ENCODE peak calls at places on chromosome 21, in five cellular contexts. F is tibial nerve, M is smooth muscle cell of the brain vasculature, U is Daoy, C is activated T-cell treated with anti-CD3 and anti-CD28 coated beads for 1 hour. A is an unnamed sample.

GRCh38 chr21:31201548-31201947 is 142.5 kb downstream of the TIAM1 start:
- DNase-seq in M (no peak), F (peak; percentile 54), C (no peak), U (peak; percentile 74), A (no peak)

GRCh38 chr21:28856588-28857250 is 136.0 kb downstream of the LTN1 start:
- DNase-seq in C (no peak), U (no peak), F (no peak), M (no peak), A (no peak)

GRCh38 chr21:41932191-41932575 is 21.6 kb downstream of the C2CD2 start:
- DNase-seq in M (no peak), F (no peak), C (no peak), U (peak; percentile 93), A (no peak)

GRCh38 chr21:30769724-30770431 is 14.7 kb upstream of the KRTAP21-1 start:
- DNase-seq in M (no peak), U (peak; percentile 12), C (no peak), F (no peak), A (no peak)

GRCh38 chr21:15222711-15223110 is 157.9 kb upstream of the NRIP1 start:
- DNase-seq in U (peak; percentile 3), M (no peak), F (no peak), C (no peak), A (no peak)

GRCh38 chr21:42061195-42061865 is 9.8 kb upstream of the UMODL1 start:
- DNase-seq in U (no peak), F (no peak), M (no peak), C (peak; percentile 6), A (no peak)

GRCh38 chr21:22758478-22758877 is 1760.3 kb downstream of the NCAM2 start:
- DNase-seq in C (no peak), U (peak; percentile 4), M (no peak), F (no peak), A (no peak)

GRCh38 chr21:17476006-17476405 is 36.8 kb upstream of the CXADR start:
- DNase-seq in M (no peak), F (no peak), U (no peak), C (no peak), A (no peak)

GRCh38 chr21:44593598-44594405 is 1.5 kb upstream of the KRTAP10-6 start:
- DNase-seq in U (no peak), M (no peak), C (no peak), F (no peak), A (no peak)

A was measured in neural crest cell.